ENCODE peak calls at places on chromosomes 3 and 15, in seven cellular contexts. T is colonic mucosa, K is heart left ventricle, U is neural crest cell, O is nephron progenitor cell, S is substantia nigra, P is NCI-H82. H is an unnamed sample.

GRCh38 chr3:42507751-42508335 is 5.4 kb downstream of the VIPR1 start:
- DNase-seq in T (no peak), U (no peak), O (no peak), K (no peak), S (no peak), P (no peak), H (no peak)

GRCh38 chr3:128706171-128706570 is 19.8 kb upstream of the RAB7A start:
- DNase-seq in T (no peak), K (no peak), O (no peak), U (no peak), P (no peak), S (no peak), H (no peak)

GRCh38 chr15:60396964-60397771 is 618 bp downstream of the ANXA2 start:
- DNase-seq in U (no peak), O (peak; percentile 79), T (peak; percentile 84), K (peak; percentile 80), P (peak; percentile 82), S (no peak), H (no peak)

GRCh38 chr3:142394921-142395622 is 52.8 kb downstream of the XRN1 start:
- DNase-seq in T (no peak), O (no peak), U (no peak), K (no peak), S (no peak), P (no peak), H (no peak)

GRCh38 chr15:89494941-89495637 is 1.3 kb downstream of the RHCG start:
- DNase-seq in T (peak; percentile 44), P (peak; percentile 72), U (peak; percentile 44), O (peak; percentile 58), S (no peak), K (no peak), H (no peak)

GRCh38 chr3:179921500-179921899 is 115.2 kb downstream of the PEX5L start:
- DNase-seq in K (no peak), O (no peak), T (no peak), U (no peak), P (no peak), S (no peak), H (no peak)

GRCh38 chr15:87439090-87439489 is 817.4 kb downstream of the NTRK3 start:
- DNase-seq in P (no peak), T (no peak), K (no peak), S (no peak), O (no peak), U (no peak), H (no peak)

GRCh38 chr15:64544450-64544849 is 84.1 kb downstream of the ZNF609 start:
- DNase-seq in O (no peak), T (no peak), U (no peak), S (no peak), K (no peak), P (no peak), H (no peak)

GRCh38 chr15:40782609-40783227 is 12.9 kb downstream of the C15orf62 start:
- DNase-seq in P (peak; percentile 82), K (no peak), U (peak; percentile 37), T (peak; percentile 83), S (no peak), O (peak; percentile 67), H (no peak)

GRCh38 chr3:139202226-139202958 is 141.4 kb upstream of the MRPS22 start:
- DNase-seq in S (no peak), K (no peak), O (peak; percentile 31), U (no peak), T (peak; percentile 76), P (peak; percentile 86), H (no peak)

GRCh38 chr15:38886315-38887163 is 321.9 kb upstream of the RASGRP1 start:
- DNase-seq in S (no peak), U (no peak), K (no peak), T (no peak), O (no peak), P (no peak), H (peak; percentile 65)

GRCh38 chr3:69649120-69649519 is 90.1 kb upstream of the MITF start:
- DNase-seq in T (no peak), K (no peak), S (no peak), O (no peak), U (no peak), P (no peak), H (no peak)

GRCh38 chr3:192054881-192055280 is 593.9 kb downstream of the PYDC2 start:
- DNase-seq in O (no peak), K (no peak), U (no peak), S (no peak), T (no peak), P (no peak), H (no peak)

GRCh38 chr15:88912500-88912921 is 668 bp downstream of the MFGE8 start:
- DNase-seq in T (no peak), P (peak; percentile 51), S (no peak), U (peak; percentile 19), O (peak; percentile 37), K (peak; percentile 79), H (no peak)

GRCh38 chr3:107690522-107691138 is 167.9 kb downstream of the BBX start:
- DNase-seq in O (no peak), K (no peak), S (no peak), T (no peak), U (no peak), P (peak; percentile 84), H (peak; percentile 41)

GRCh38 chr3:44130249-44130648 is 111.4 kb upstream of the TOPAZ1 start:
- DNase-seq in K (no peak), O (no peak), T (no peak), U (no peak), P (no peak), S (no peak), H (no peak)

GRCh38 chr15:75928680-75929608 is 25.3 kb downstream of the FBXO22 start:
- DNase-seq in S (no peak), T (peak; percentile 25), O (peak; percentile 39), P (peak; percentile 58), U (peak; percentile 9), K (no peak), H (no peak)

GRCh38 chr3:56772926-56773587 is 28.7 kb downstream of the ARHGEF3 start:
- DNase-seq in K (no peak), O (no peak), S (no peak), P (no peak), U (no peak), T (no peak), H (no peak)

GRCh38 chr3:12379640-12380407 is 91.0 kb downstream of the PPARG start:
- DNase-seq in T (no peak), S (no peak), K (no peak), O (no peak), U (no peak), P (no peak), H (no peak)

GRCh38 chr3:118629821-118630220 is 404.8 kb downstream of the IGSF11 start:
- DNase-seq in O (no peak), K (no peak), S (no peak), P (no peak), T (no peak), U (no peak), H (no peak)

GRCh38 chr3:71537211-71537611 is 46.3 kb downstream of the FOXP1 start:
- DNase-seq in U (no peak), T (no peak), S (no peak), O (peak; percentile 52), P (no peak), K (no peak), H (peak; percentile 85)

GRCh38 chr3:168655591-168655990 is 559.9 kb upstream of the GOLIM4 start:
- DNase-seq in T (no peak), U (no peak), S (no peak), P (no peak), K (no peak), O (no peak), H (no peak)

GRCh38 chr3:56048333-56048732 is 419.9 kb downstream of the ERC2 start:
- DNase-seq in P (no peak), O (no peak), U (no peak), T (no peak), S (no peak), K (no peak), H (no peak)

GRCh38 chr3:18559323-18559972 is 134.3 kb upstream of the SATB1 start:
- DNase-seq in K (no peak), S (no peak), U (peak; percentile 30), P (peak; percentile 73), O (peak; percentile 40), T (peak; percentile 42), H (no peak)

GRCh38 chr3:64830681-64831080 is 142.9 kb upstream of the ADAMTS9 start:
- DNase-seq in S (no peak), O (no peak), U (no peak), K (no peak), T (no peak), P (no peak), H (no peak)

GRCh38 chr3:28575748-28576589 is 227.3 kb upstream of the AZI2 start:
- DNase-seq in U (peak; percentile 44), S (peak; percentile 29), P (peak; percentile 72), K (peak; percentile 58), T (no peak), O (peak; percentile 66), H (no peak)

GRCh38 chr3:47601310-47601709 is 22.6 kb upstream of the CSPG5 start:
- DNase-seq in K (no peak), U (no peak), T (no peak), O (no peak), P (no peak), S (no peak), H (no peak)

GRCh38 chr3:66000506-66000905 is 38.2 kb downstream of the MAGI1 start:
- DNase-seq in K (no peak), O (no peak), T (no peak), S (no peak), U (no peak), P (no peak), H (no peak)

GRCh38 chr3:114121996-114122709 is 56.7 kb downstream of the DRD3 start:
- DNase-seq in K (no peak), U (no peak), T (no peak), P (no peak), O (no peak), S (no peak), H (peak; percentile 15)

GRCh38 chr3:81910244-81910852 is 148.9 kb upstream of the GBE1 start:
- DNase-seq in O (peak; percentile 30), K (no peak), S (no peak), U (peak; percentile 3), P (peak; percentile 76), T (peak; percentile 18), H (no peak)